ENCODE peak calls at places on chromosomes 6 and 20, in six cellular contexts. One of them, this sample, is unnamed.

GRCh38 chr6:116144590-116144989 is 18.7 kb upstream of the COL10A1 start:
- DNase-seq in trophoblast cell: no peak
- DNase-seq in neuronal stem cell: no peak
- DNase-seq in IMR-90: peak; percentile 82
- DNase-seq in mesenchymal stem cell: peak; percentile 75
- DNase-seq in H1: no peak
- DNase-seq in this sample: peak; percentile 35

GRCh38 chr6:155311583-155311982 is 2.7 kb downstream of the TFB1M start:
- DNase-seq in IMR-90: no peak
- DNase-seq in mesenchymal stem cell: no peak
- DNase-seq in trophoblast cell: no peak
- DNase-seq in neuronal stem cell: no peak
- DNase-seq in H1: no peak
- DNase-seq in this sample: no peak

GRCh38 chr6:139940741-139941712 is 566.6 kb upstream of the CITED2 start:
- DNase-seq in mesenchymal stem cell: peak; percentile 90
- DNase-seq in H1: no peak
- DNase-seq in neuronal stem cell: no peak
- DNase-seq in trophoblast cell: peak; percentile 57
- DNase-seq in IMR-90: peak; percentile 54
- DNase-seq in this sample: peak; percentile 83

GRCh38 chr20:4726710-4727391 is 5.1 kb downstream of the PRND start:
- DNase-seq in trophoblast cell: peak; percentile 37
- DNase-seq in neuronal stem cell: no peak
- DNase-seq in H1: no peak
- DNase-seq in mesenchymal stem cell: peak; percentile 62
- DNase-seq in IMR-90: peak; percentile 82
- DNase-seq in this sample: peak; percentile 23

GRCh38 chr6:142551145-142551811 is 249.5 kb downstream of the ADGRG6 start:
- DNase-seq in H1: no peak
- DNase-seq in IMR-90: no peak
- DNase-seq in neuronal stem cell: no peak
- DNase-seq in trophoblast cell: no peak
- DNase-seq in mesenchymal stem cell: no peak
- DNase-seq in this sample: peak; percentile 23

GRCh38 chr6:160519603-160520042 is 144.5 kb downstream of the LPA start:
- DNase-seq in neuronal stem cell: no peak
- DNase-seq in IMR-90: no peak
- DNase-seq in H1: no peak
- DNase-seq in mesenchymal stem cell: no peak
- DNase-seq in trophoblast cell: peak; percentile 82
- DNase-seq in this sample: no peak

GRCh38 chr6:107517274-107517673 is 27.4 kb downstream of the SOBP start:
- DNase-seq in IMR-90: no peak
- DNase-seq in neuronal stem cell: no peak
- DNase-seq in mesenchymal stem cell: no peak
- DNase-seq in H1: no peak
- DNase-seq in trophoblast cell: no peak
- DNase-seq in this sample: no peak

GRCh38 chr6:5337573-5337972 is 76.3 kb downstream of the FARS2 start:
- DNase-seq in IMR-90: peak; percentile 33
- DNase-seq in neuronal stem cell: no peak
- DNase-seq in trophoblast cell: no peak
- DNase-seq in H1: no peak
- DNase-seq in mesenchymal stem cell: peak; percentile 18
- DNase-seq in this sample: no peak

GRCh38 chr6:34383171-34383631 is 9.3 kb downstream of the NUDT3 start:
- DNase-seq in trophoblast cell: no peak
- DNase-seq in neuronal stem cell: no peak
- DNase-seq in IMR-90: peak; percentile 86
- DNase-seq in mesenchymal stem cell: peak; percentile 82
- DNase-seq in H1: no peak
- DNase-seq in this sample: no peak

GRCh38 chr20:41480054-41480770 is 113.6 kb upstream of the EMILIN3 start:
- DNase-seq in trophoblast cell: no peak
- DNase-seq in IMR-90: no peak
- DNase-seq in H1: no peak
- DNase-seq in mesenchymal stem cell: peak; percentile 33
- DNase-seq in neuronal stem cell: no peak
- DNase-seq in this sample: no peak

GRCh38 chr6:21595951-21596378 is 2.4 kb downstream of the SOX4 start:
- DNase-seq in neuronal stem cell: no peak
- DNase-seq in trophoblast cell: no peak
- DNase-seq in H1: no peak
- DNase-seq in mesenchymal stem cell: peak; percentile 21
- DNase-seq in IMR-90: no peak
- DNase-seq in this sample: peak; percentile 69

GRCh38 chr6:95227301-95227700 is 350.0 kb upstream of the MANEA start:
- DNase-seq in mesenchymal stem cell: no peak
- DNase-seq in trophoblast cell: peak; percentile 56
- DNase-seq in neuronal stem cell: peak; percentile 5
- DNase-seq in H1: no peak
- DNase-seq in IMR-90: no peak
- DNase-seq in this sample: no peak

GRCh38 chr6:81697564-81697963 is 54.9 kb downstream of the TENT5A start:
- DNase-seq in neuronal stem cell: no peak
- DNase-seq in mesenchymal stem cell: peak; percentile 40
- DNase-seq in H1: no peak
- DNase-seq in IMR-90: peak; percentile 55
- DNase-seq in trophoblast cell: no peak
- DNase-seq in this sample: no peak

GRCh38 chr6:43977404-43978111 is 149.7 kb downstream of the MRPL14 start:
- DNase-seq in IMR-90: no peak
- DNase-seq in H1: peak; percentile 19
- DNase-seq in neuronal stem cell: no peak
- DNase-seq in mesenchymal stem cell: no peak
- DNase-seq in trophoblast cell: peak; percentile 29
- DNase-seq in this sample: no peak

GRCh38 chr20:36109251-36109947 is 45.1 kb upstream of the EPB41L1 start:
- DNase-seq in mesenchymal stem cell: no peak
- DNase-seq in IMR-90: peak; percentile 38
- DNase-seq in H1: no peak
- DNase-seq in neuronal stem cell: no peak
- DNase-seq in trophoblast cell: no peak
- DNase-seq in this sample: no peak

GRCh38 chr6:100344761-100345160 is 120.0 kb downstream of the SIM1 start:
- DNase-seq in IMR-90: peak; percentile 82
- DNase-seq in trophoblast cell: peak; percentile 80
- DNase-seq in H1: no peak
- DNase-seq in mesenchymal stem cell: peak; percentile 20
- DNase-seq in neuronal stem cell: no peak
- DNase-seq in this sample: no peak

GRCh38 chr6:154653853-154654252 is 79.4 kb upstream of the SCAF8 start:
- DNase-seq in mesenchymal stem cell: peak; percentile 79
- DNase-seq in neuronal stem cell: no peak
- DNase-seq in IMR-90: peak; percentile 87
- DNase-seq in H1: no peak
- DNase-seq in trophoblast cell: peak; percentile 54
- DNase-seq in this sample: peak; percentile 37

GRCh38 chr20:539848-540247 is 3.7 kb downstream of the CSNK2A1 start:
- DNase-seq in H1: no peak
- DNase-seq in mesenchymal stem cell: peak; percentile 73
- DNase-seq in trophoblast cell: peak; percentile 68
- DNase-seq in neuronal stem cell: no peak
- DNase-seq in IMR-90: peak; percentile 49
- DNase-seq in this sample: peak; percentile 54

GRCh38 chr6:137550527-137550926 is 56.3 kb upstream of the OLIG3 start:
- DNase-seq in H1: peak; percentile 48
- DNase-seq in trophoblast cell: no peak
- DNase-seq in IMR-90: no peak
- DNase-seq in mesenchymal stem cell: no peak
- DNase-seq in neuronal stem cell: no peak
- DNase-seq in this sample: no peak

GRCh38 chr6:52538921-52539354 is 37.9 kb downstream of the TRAM2 start:
- DNase-seq in neuronal stem cell: no peak
- DNase-seq in mesenchymal stem cell: peak; percentile 69
- DNase-seq in IMR-90: peak; percentile 65
- DNase-seq in trophoblast cell: peak; percentile 92
- DNase-seq in H1: no peak
- DNase-seq in this sample: peak; percentile 79

GRCh38 chr6:101393291-101394251 is at the start of gene GRIK2:
- DNase-seq in neuronal stem cell: peak; percentile 54
- DNase-seq in H1: peak; percentile 79
- DNase-seq in IMR-90: peak; percentile 47
- DNase-seq in mesenchymal stem cell: peak; percentile 62
- DNase-seq in trophoblast cell: peak; percentile 44
- DNase-seq in this sample: peak; percentile 80

GRCh38 chr6:83442752-83443151 is 11.9 kb upstream of the ME1 start:
- DNase-seq in neuronal stem cell: no peak
- DNase-seq in trophoblast cell: no peak
- DNase-seq in IMR-90: peak; percentile 34
- DNase-seq in H1: no peak
- DNase-seq in mesenchymal stem cell: peak; percentile 56
- DNase-seq in this sample: no peak

GRCh38 chr20:4787069-4787468 is 65.4 kb downstream of the PRND start:
- DNase-seq in mesenchymal stem cell: no peak
- DNase-seq in H1: no peak
- DNase-seq in IMR-90: peak; percentile 47
- DNase-seq in neuronal stem cell: no peak
- DNase-seq in trophoblast cell: peak; percentile 30
- DNase-seq in this sample: no peak

GRCh38 chr6:56091159-56091869 is 156.1 kb downstream of the COL21A1 start:
- DNase-seq in IMR-90: peak; percentile 85
- DNase-seq in trophoblast cell: peak; percentile 61
- DNase-seq in H1: no peak
- DNase-seq in neuronal stem cell: no peak
- DNase-seq in mesenchymal stem cell: peak; percentile 89
- DNase-seq in this sample: no peak

GRCh38 chr6:138869343-138869742 is 73.5 kb downstream of the ECT2L start:
- DNase-seq in H1: no peak
- DNase-seq in IMR-90: no peak
- DNase-seq in neuronal stem cell: no peak
- DNase-seq in mesenchymal stem cell: no peak
- DNase-seq in trophoblast cell: no peak
- DNase-seq in this sample: peak; percentile 43

GRCh38 chr6:104591573-104592334 is 268.0 kb downstream of the HACE1 start:
- DNase-seq in neuronal stem cell: no peak
- DNase-seq in H1: no peak
- DNase-seq in trophoblast cell: no peak
- DNase-seq in IMR-90: no peak
- DNase-seq in mesenchymal stem cell: peak; percentile 95
- DNase-seq in this sample: no peak

GRCh38 chr6:89580997-89581666 is 57.4 kb downstream of the LYRM2 start:
- DNase-seq in neuronal stem cell: no peak
- DNase-seq in mesenchymal stem cell: no peak
- DNase-seq in trophoblast cell: no peak
- DNase-seq in IMR-90: no peak
- DNase-seq in H1: no peak
- DNase-seq in this sample: no peak

GRCh38 chr6:151624900-151625536 is 131.2 kb downstream of the CCDC170 start:
- DNase-seq in neuronal stem cell: no peak
- DNase-seq in mesenchymal stem cell: no peak
- DNase-seq in H1: no peak
- DNase-seq in IMR-90: no peak
- DNase-seq in trophoblast cell: no peak
- DNase-seq in this sample: no peak
- H3K18ac ChIP-seq in neuronal stem cell: no peak overlapping the region
- H3K18ac ChIP-seq in mesenchymal stem cell: no peak overlapping the region
- H3K18ac ChIP-seq in H1: no peak overlapping the region
- H3K18ac ChIP-seq in IMR-90: no peak overlapping the region
- H3K18ac ChIP-seq in trophoblast cell: no peak overlapping the region
- H3K18ac ChIP-seq in this sample: no peak overlapping the region

GRCh38 chr20:24770628-24771556 is 178.2 kb upstream of the CST7 start:
- DNase-seq in neuronal stem cell: no peak
- DNase-seq in H1: no peak
- DNase-seq in trophoblast cell: no peak
- DNase-seq in IMR-90: no peak
- DNase-seq in mesenchymal stem cell: no peak
- DNase-seq in this sample: no peak
- H3K4me3 ChIP-seq in neuronal stem cell: no peak overlapping the region
- H3K4me3 ChIP-seq in H1: no peak overlapping the region
- H3K4me3 ChIP-seq in trophoblast cell: no peak overlapping the region
- H3K4me3 ChIP-seq in IMR-90: no peak overlapping the region
- H3K4me3 ChIP-seq in mesenchymal stem cell: no peak overlapping the region
- H3K4me3 ChIP-seq in this sample: no peak overlapping the region

GRCh38 chr6:13357551-13358075 is 29.3 kb upstream of the TBC1D7 start:
- DNase-seq in IMR-90: peak; percentile 77
- DNase-seq in H1: no peak
- DNase-seq in neuronal stem cell: no peak
- DNase-seq in mesenchymal stem cell: no peak
- DNase-seq in trophoblast cell: no peak
- DNase-seq in this sample: no peak

GRCh38 chr6:13355969-13356368 is 27.6 kb upstream of the TBC1D7 start:
- DNase-seq in IMR-90: peak; percentile 14
- DNase-seq in H1: no peak
- DNase-seq in neuronal stem cell: no peak
- DNase-seq in mesenchymal stem cell: no peak
- DNase-seq in trophoblast cell: no peak
- DNase-seq in this sample: no peak

GRCh38 chr6:13359287-13359686 is 30.9 kb upstream of the TBC1D7 start:
- DNase-seq in H1: no peak
- DNase-seq in mesenchymal stem cell: no peak
- DNase-seq in trophoblast cell: no peak
- DNase-seq in neuronal stem cell: no peak
- DNase-seq in IMR-90: no peak
- DNase-seq in this sample: no peak

GRCh38 chr6:13360671-13361540 is 32.6 kb upstream of the TBC1D7 start:
- DNase-seq in H1: no peak
- DNase-seq in mesenchymal stem cell: no peak
- DNase-seq in trophoblast cell: peak; percentile 67
- DNase-seq in neuronal stem cell: no peak
- DNase-seq in IMR-90: no peak
- DNase-seq in this sample: peak; percentile 54

GRCh38 chr6:13358486-13358885 is 30.1 kb upstream of the TBC1D7 start:
- DNase-seq in H1: no peak
- DNase-seq in IMR-90: no peak
- DNase-seq in neuronal stem cell: no peak
- DNase-seq in trophoblast cell: no peak
- DNase-seq in mesenchymal stem cell: no peak
- DNase-seq in this sample: no peak
- H3K18ac ChIP-seq in H1: no peak overlapping the region
- H3K18ac ChIP-seq in IMR-90: no peak overlapping the region
- H3K18ac ChIP-seq in neuronal stem cell: no peak overlapping the region
- H3K18ac ChIP-seq in trophoblast cell: no peak overlapping the region
- H3K18ac ChIP-seq in mesenchymal stem cell: no peak overlapping the region
- H3K18ac ChIP-seq in this sample: no peak overlapping the region

GRCh38 chr6:30836957-30837356 is 47.4 kb upstream of the DDR1 start:
- DNase-seq in neuronal stem cell: no peak
- DNase-seq in trophoblast cell: peak; percentile 68
- DNase-seq in mesenchymal stem cell: no peak
- DNase-seq in IMR-90: no peak
- DNase-seq in H1: no peak
- DNase-seq in this sample: no peak

GRCh38 chr6:30837870-30838269 is 46.4 kb upstream of the DDR1 start:
- DNase-seq in H1: no peak
- DNase-seq in IMR-90: no peak
- DNase-seq in neuronal stem cell: no peak
- DNase-seq in trophoblast cell: no peak
- DNase-seq in mesenchymal stem cell: peak; percentile 54
- DNase-seq in this sample: no peak

GRCh38 chr6:30835576-30835975 is 48.7 kb upstream of the DDR1 start:
- DNase-seq in trophoblast cell: peak; percentile 81
- DNase-seq in neuronal stem cell: no peak
- DNase-seq in H1: no peak
- DNase-seq in mesenchymal stem cell: no peak
- DNase-seq in IMR-90: no peak
- DNase-seq in this sample: no peak

GRCh38 chr6:30837432-30837831 is 46.9 kb upstream of the DDR1 start:
- DNase-seq in trophoblast cell: no peak
- DNase-seq in IMR-90: no peak
- DNase-seq in neuronal stem cell: no peak
- DNase-seq in H1: no peak
- DNase-seq in mesenchymal stem cell: no peak
- DNase-seq in this sample: no peak

GRCh38 chr6:30836431-30836866 is 47.9 kb upstream of the DDR1 start:
- DNase-seq in neuronal stem cell: no peak
- DNase-seq in mesenchymal stem cell: no peak
- DNase-seq in H1: no peak
- DNase-seq in trophoblast cell: peak; percentile 81
- DNase-seq in IMR-90: peak; percentile 54
- DNase-seq in this sample: no peak
- H3K4me3 ChIP-seq in neuronal stem cell: no peak overlapping the region
- H3K4me3 ChIP-seq in mesenchymal stem cell: no peak overlapping the region
- H3K4me3 ChIP-seq in H1: no peak overlapping the region
- H3K4me3 ChIP-seq in trophoblast cell: no peak overlapping the region
- H3K4me3 ChIP-seq in IMR-90: no peak overlapping the region
- H3K4me3 ChIP-seq in this sample: no peak overlapping the region

This sample was measured in mesendoderm.